ENCODE peak calls at places on chromosomes 5 and 9, in six cellular contexts. L is stimulated activated CD4-positive, alpha-beta T cell treated with anti-CD3 and anti-CD28 coated beads, Interleukin-15, amount 100 ng/mL, for 24 hours; S is stimulated activated naive CD8-positive, alpha-beta T cell treated with anti-CD3 and anti-CD28 coated beads, Interleukin-15, Interleukin-2, amounts not matched to agents 100 U/mL and 50 U/mL, for 24 hours; F is T47D; T is renal cortical epithelial cell; W is stimulated activated CD8-positive, alpha-beta memory T cell treated with anti-CD3 and anti-CD28 coated beads, Interleukin-15, amount 100 ng/mL, for 1 hour. O is an unnamed sample.

GRCh38 chr5:80466669-80467485 is 21.0 kb upstream of the FAM151B start:
- DNase-seq in L (no peak), S (no peak), F (peak; percentile 79), T (peak; percentile 65), W (no peak), O (no peak)

GRCh38 chr9:32426278-32426939 is 42.0 kb downstream of the ACO1 start:
- DNase-seq in L (no peak), S (no peak), F (no peak), T (peak; percentile 97), W (no peak), O (peak; percentile 84)

GRCh38 chr5:74233571-74233970 is 407.0 kb downstream of the ENC1 start:
- DNase-seq in L (no peak), S (no peak), F (no peak), T (peak; percentile 86), W (no peak), O (no peak)

GRCh38 chr9:76873056-76873792 is 32.7 kb downstream of the PRUNE2 start:
- DNase-seq in L (no peak), S (no peak), F (no peak), T (no peak), W (no peak), O (no peak)

GRCh38 chr5:74326571-74327338 is 313.8 kb downstream of the ENC1 start:
- DNase-seq in L (peak; percentile 84), S (peak; percentile 74), F (peak; percentile 37), T (peak; percentile 96), W (peak; percentile 12), O (peak; percentile 92)

GRCh38 chr5:77776606-77777206 is 567 bp upstream of the TBCA start:
- DNase-seq in L (no peak), S (no peak), F (no peak), T (no peak), W (no peak), O (no peak)

GRCh38 chr9:14151451-14151850 is 162.5 kb downstream of the NFIB start:
- DNase-seq in L (no peak), S (no peak), F (no peak), T (no peak), W (no peak), O (no peak)

GRCh38 chr9:132350861-132351315 is 3.9 kb downstream of the SETX start:
- DNase-seq in L (peak; percentile 34), S (peak; percentile 35), F (no peak), T (peak; percentile 17), W (no peak), O (no peak)

GRCh38 chr9:69605406-69605805 is 66.8 kb downstream of the APBA1 start:
- DNase-seq in L (no peak), S (no peak), F (no peak), T (no peak), W (no peak), O (no peak)

GRCh38 chr5:130279386-130279785 is 375.1 kb downstream of the CHSY3 start:
- DNase-seq in L (no peak), S (no peak), F (no peak), T (no peak), W (no peak), O (no peak)

GRCh38 chr5:168308976-168309598 is 17.6 kb downstream of the WWC1 start:
- DNase-seq in L (no peak), S (no peak), F (peak; percentile 55), T (no peak), W (no peak), O (no peak)

GRCh38 chr5:9198399-9198798 is 347.5 kb downstream of the SEMA5A start:
- DNase-seq in L (no peak), S (no peak), F (no peak), T (no peak), W (no peak), O (no peak)

GRCh38 chr5:54804521-54804920 is 180.9 kb downstream of the ESM1 start:
- DNase-seq in L (no peak), S (no peak), F (no peak), T (no peak), W (no peak), O (no peak)

GRCh38 chr5:516338-516925 is 7.8 kb downstream of the SLC9A3 start:
- DNase-seq in L (no peak), S (no peak), F (no peak), T (no peak), W (no peak), O (no peak)

GRCh38 chr9:96495341-96495740 is 45.4 kb downstream of the HABP4 start:
- DNase-seq in L (no peak), S (no peak), F (no peak), T (peak; percentile 21), W (no peak), O (no peak)

GRCh38 chr5:59317023-59317771 is 576.3 kb downstream of the PDE4D start:
- DNase-seq in L (no peak), S (no peak), F (peak; percentile 38), T (peak; percentile 59), W (no peak), O (peak; percentile 39)

GRCh38 chr9:764105-764524 is 77.4 kb upstream of the DMRT1 start:
- DNase-seq in L (peak; percentile 46), S (peak; percentile 40), F (peak; percentile 90), T (peak; percentile 49), W (peak; percentile 6), O (peak; percentile 83)

GRCh38 chr9:27625751-27626628 is 52.7 kb upstream of the C9orf72 start:
- DNase-seq in L (no peak), S (no peak), F (no peak), T (peak; percentile 44), W (no peak), O (peak; percentile 46)

GRCh38 chr9:16029056-16029615 is 476.3 kb downstream of the CCDC171 start:
- DNase-seq in L (no peak), S (no peak), F (no peak), T (no peak), W (no peak), O (no peak)

GRCh38 chr9:118362123-118362522 is 657.9 kb downstream of the TLR4 start:
- DNase-seq in L (no peak), S (no peak), F (no peak), T (peak; percentile 15), W (no peak), O (no peak)

GRCh38 chr5:9610969-9611368 is 19.2 kb downstream of the TAS2R1 start:
- DNase-seq in L (no peak), S (no peak), F (no peak), T (no peak), W (no peak), O (no peak)

GRCh38 chr5:179731791-179732411 is 721 bp upstream of the MAML1 start:
- DNase-seq in L (peak; percentile 49), S (peak; percentile 36), F (no peak), T (peak; percentile 92), W (no peak), O (peak; percentile 73)

GRCh38 chr5:68348447-68349222 is 133.1 kb downstream of the PIK3R1 start:
- DNase-seq in L (no peak), S (no peak), F (no peak), T (no peak), W (no peak), O (no peak)